ENCODE peak calls at places on chromosomes 5 and 9, in four cellular contexts. One of them, this sample, is unnamed.

GRCh38 chr9:4077499-4078102 is 222.3 kb downstream of the GLIS3 start:
- DNase-seq in iris pigment epithelial cell: peak; percentile 84
- DNase-seq in caudate nucleus: no peak
- DNase-seq in H54: peak; percentile 33
- DNase-seq in this sample: peak; percentile 72

GRCh38 chr9:13626601-13627000 is 347.1 kb upstream of the MPDZ start:
- DNase-seq in iris pigment epithelial cell: no peak
- DNase-seq in caudate nucleus: no peak
- DNase-seq in H54: no peak
- DNase-seq in this sample: no peak

GRCh38 chr5:146284016-146284415 is 54.6 kb upstream of the POU4F3 start:
- DNase-seq in caudate nucleus: no peak
- DNase-seq in iris pigment epithelial cell: peak; percentile 14
- DNase-seq in H54: no peak
- DNase-seq in this sample: no peak

GRCh38 chr9:70165006-70165602 is 93.7 kb upstream of the SMC5 start:
- DNase-seq in H54: no peak
- DNase-seq in caudate nucleus: no peak
- DNase-seq in iris pigment epithelial cell: peak; percentile 71
- DNase-seq in this sample: no peak

GRCh38 chr5:74367931-74368330 is 272.6 kb downstream of the ENC1 start:
- DNase-seq in H54: no peak
- DNase-seq in iris pigment epithelial cell: no peak
- DNase-seq in caudate nucleus: no peak
- DNase-seq in this sample: no peak

GRCh38 chr5:172175263-172175719 is 12.7 kb downstream of the STK10 start:
- DNase-seq in iris pigment epithelial cell: no peak
- DNase-seq in caudate nucleus: no peak
- DNase-seq in H54: peak; percentile 26
- DNase-seq in this sample: no peak

GRCh38 chr9:76688471-76689238 is 75.6 kb upstream of the PCA3 start:
- DNase-seq in caudate nucleus: no peak
- DNase-seq in iris pigment epithelial cell: peak; percentile 24
- DNase-seq in H54: no peak
- DNase-seq in this sample: no peak

GRCh38 chr5:61332369-61332745 is 299 bp downstream of the ZSWIM6 start:
- DNase-seq in iris pigment epithelial cell: no peak
- DNase-seq in caudate nucleus: no peak
- DNase-seq in H54: no peak
- DNase-seq in this sample: peak; percentile 74

GRCh38 chr9:37392272-37392671 is 30.2 kb upstream of the GRHPR start:
- DNase-seq in caudate nucleus: no peak
- DNase-seq in H54: no peak
- DNase-seq in iris pigment epithelial cell: no peak
- DNase-seq in this sample: no peak

GRCh38 chr5:84255318-84255717 is 129.4 kb downstream of the EDIL3 start:
- DNase-seq in H54: peak; percentile 11
- DNase-seq in iris pigment epithelial cell: peak; percentile 55
- DNase-seq in caudate nucleus: no peak
- DNase-seq in this sample: no peak

GRCh38 chr9:127121628-127122175 is 733 bp downstream of the ANGPTL2 start:
- DNase-seq in H54: no peak
- DNase-seq in caudate nucleus: no peak
- DNase-seq in iris pigment epithelial cell: peak; percentile 23
- DNase-seq in this sample: no peak

GRCh38 chr9:70495514-70495913 is 81.1 kb upstream of the KLF9 start:
- DNase-seq in caudate nucleus: no peak
- DNase-seq in H54: no peak
- DNase-seq in iris pigment epithelial cell: no peak
- DNase-seq in this sample: no peak

GRCh38 chr9:133591985-133592384 is 17.2 kb downstream of the FAM163B start:
- DNase-seq in H54: peak; percentile 47
- DNase-seq in caudate nucleus: no peak
- DNase-seq in iris pigment epithelial cell: no peak
- DNase-seq in this sample: no peak

GRCh38 chr9:27154923-27155322 is 45.9 kb downstream of the TEK start:
- DNase-seq in iris pigment epithelial cell: peak; percentile 96
- DNase-seq in caudate nucleus: no peak
- DNase-seq in H54: peak; percentile 49
- DNase-seq in this sample: no peak

GRCh38 chr9:37936965-37937364 is 33.0 kb upstream of the SLC25A51 start:
- DNase-seq in caudate nucleus: no peak
- DNase-seq in iris pigment epithelial cell: peak; percentile 92
- DNase-seq in H54: no peak
- DNase-seq in this sample: no peak

GRCh38 chr5:153818626-153819025 is 220.1 kb downstream of the FAM114A2 start:
- DNase-seq in iris pigment epithelial cell: no peak
- DNase-seq in H54: no peak
- DNase-seq in caudate nucleus: no peak
- DNase-seq in this sample: no peak

GRCh38 chr9:113156880-113157279 is 6.1 kb downstream of the SLC31A2 start:
- DNase-seq in iris pigment epithelial cell: no peak
- DNase-seq in caudate nucleus: no peak
- DNase-seq in H54: no peak
- DNase-seq in this sample: no peak

GRCh38 chr5:136147632-136148031 is 15.0 kb downstream of the SMAD5 start:
- DNase-seq in caudate nucleus: no peak
- DNase-seq in iris pigment epithelial cell: no peak
- DNase-seq in H54: no peak
- DNase-seq in this sample: no peak

GRCh38 chr5:117131876-117132275 is 557.3 kb upstream of the SEMA6A start:
- DNase-seq in caudate nucleus: no peak
- DNase-seq in H54: no peak
- DNase-seq in iris pigment epithelial cell: no peak
- DNase-seq in this sample: no peak

GRCh38 chr9:96217358-96217755 is 84.6 kb downstream of the HSD17B3 start:
- DNase-seq in iris pigment epithelial cell: no peak
- DNase-seq in H54: no peak
- DNase-seq in caudate nucleus: no peak
- DNase-seq in this sample: no peak

GRCh38 chr9:129554649-129555048 is 66.3 kb downstream of the C9orf50 start:
- DNase-seq in iris pigment epithelial cell: peak; percentile 69
- DNase-seq in H54: no peak
- DNase-seq in caudate nucleus: no peak
- DNase-seq in this sample: no peak

GRCh38 chr9:68794898-68795297 is 89.9 kb downstream of the PIP5K1B start:
- DNase-seq in caudate nucleus: no peak
- DNase-seq in iris pigment epithelial cell: no peak
- DNase-seq in H54: no peak
- DNase-seq in this sample: no peak